ENCODE peak calls at places on chromosome 18, in ten cellular contexts. N, B, U, S, V, L, T, Q, Y and R are unnamed samples.

GRCh38 chr18:36153203-36153602 is 23.5 kb downstream of the ELP2 start:
- DNase-seq in N (no peak), B (no peak), S (no peak), V (no peak), U (no peak), Y (peak; percentile 23), Q (no peak), T (no peak), L (no peak), R (no peak)

GRCh38 chr18:42508683-42509347 is 553.8 kb downstream of the PIK3C3 start:
- DNase-seq in S (no peak), B (no peak), V (no peak), L (no peak), Y (no peak), T (no peak), Q (no peak), N (no peak), U (no peak), R (no peak)

GRCh38 chr18:31943895-31944816 is 1.2 kb upstream of the TRAPPC8 start:
- DNase-seq in U (no peak), S (no peak), L (no peak), T (no peak), N (peak; percentile 4), B (no peak), Q (no peak), Y (no peak), V (peak; percentile 31), R (no peak)

GRCh38 chr18:48931680-48932461 is 18.9 kb downstream of the SMAD7 start:
- DNase-seq in L (no peak), V (peak; percentile 34), U (no peak), T (no peak), Q (peak; percentile 50), Y (no peak), N (peak; percentile 46), S (no peak), B (no peak), R (no peak)

GRCh38 chr18:11953113-11953512 is 28.2 kb upstream of the IMPA2 start:
- DNase-seq in V (no peak), B (no peak), T (no peak), Q (no peak), U (no peak), Y (no peak), L (no peak), N (no peak), S (no peak), R (no peak)

GRCh38 chr18:31675404-31675803 is 9.0 kb downstream of the B4GALT6 start:
- DNase-seq in T (no peak), Y (no peak), Q (no peak), U (no peak), N (no peak), V (no peak), B (no peak), L (no peak), S (no peak), R (no peak)

GRCh38 chr18:9638886-9639285 is 24.5 kb upstream of the PPP4R1 start:
- DNase-seq in V (no peak), Q (no peak), S (no peak), T (no peak), L (no peak), N (no peak), B (no peak), U (no peak), Y (no peak), R (no peak)

GRCh38 chr18:78390348-78390929 is 589.2 kb upstream of the SALL3 start:
- DNase-seq in L (no peak), U (no peak), B (no peak), S (no peak), Q (no peak), V (no peak), N (no peak), Y (no peak), T (no peak), R (no peak)

GRCh38 chr18:25066536-25066935 is 285.4 kb downstream of the ZNF521 start:
- DNase-seq in L (no peak), Q (no peak), U (no peak), S (no peak), B (no peak), N (no peak), T (no peak), V (no peak), Y (no peak), R (no peak)

GRCh38 chr18:3014501-3015202 is 1.7 kb upstream of the LPIN2 start:
- DNase-seq in Y (no peak), Q (no peak), U (no peak), B (no peak), L (no peak), V (no peak), T (no peak), N (peak; percentile 60), S (no peak), R (no peak)
- H3K4me1 ChIP-seq in Y (peaks cover 67% of the 10 kb centered on the region), Q (no peaks in the 10 kb centered on the region), U (peaks cover 60% of the 10 kb centered on the region), B (peaks cover 33% of the 10 kb centered on the region), L (peaks cover 7% of the 10 kb centered on the region), V (peaks cover 28% of the 10 kb centered on the region), T (peaks cover 6% of the 10 kb centered on the region), N (peaks cover 60% of the 10 kb centered on the region), S (peaks cover 34% of the 10 kb centered on the region), R (peaks cover 5% of the 10 kb centered on the region)

DNA sequence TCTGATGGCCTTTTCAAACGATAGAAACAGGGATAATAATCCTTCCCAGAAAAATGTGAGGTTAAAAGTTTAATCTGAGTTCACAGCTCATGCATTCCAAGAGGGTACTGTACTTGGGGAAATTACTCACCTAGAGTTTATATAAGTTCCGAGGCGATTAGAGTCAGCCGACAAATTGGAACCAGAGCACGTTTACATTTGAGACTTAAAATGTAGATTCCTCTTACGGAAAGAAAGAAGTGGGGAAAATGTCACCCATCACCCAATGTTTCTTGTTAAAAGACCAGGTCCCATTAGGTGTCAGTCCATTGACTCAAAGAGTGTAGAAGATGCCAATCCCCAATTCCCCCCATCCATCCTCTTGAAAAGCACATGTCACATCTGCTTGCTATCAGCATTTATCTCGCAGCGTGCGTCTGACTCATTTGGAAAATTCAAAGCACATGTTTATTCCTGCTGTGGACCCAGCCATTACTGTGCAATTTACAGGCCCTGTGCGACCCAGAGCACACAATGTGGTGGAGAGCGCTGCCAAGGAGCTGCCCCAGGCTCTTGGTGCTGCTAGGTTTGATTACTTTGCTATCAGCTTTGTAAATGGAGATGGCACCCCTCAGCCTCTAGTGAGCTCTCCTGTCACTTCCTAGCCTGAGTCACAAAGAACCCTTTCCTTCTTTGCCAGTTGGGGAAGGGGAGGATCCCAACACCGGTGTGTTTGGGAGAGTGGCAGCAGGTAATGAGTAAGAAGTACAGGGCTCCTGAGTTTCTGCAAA is 104.8 kb downstream of the COLEC12 start:
- DNase-seq in U (peak; percentile 70), L (no peak), T (peak; percentile 70), B (no peak), V (no peak), N (peak; percentile 86), S (no peak), Y (no peak), Q (no peak), R (no peak)
- TF ChIP-seq POLR2AphosphoS5 in U (peak; percentile 17), L (no peak), T (peak; percentile 97), B (no peak), V (no peak), N (peak; percentile 13), S (no peak), Y (no peak), Q (no peak), R (no peak)

DNA sequence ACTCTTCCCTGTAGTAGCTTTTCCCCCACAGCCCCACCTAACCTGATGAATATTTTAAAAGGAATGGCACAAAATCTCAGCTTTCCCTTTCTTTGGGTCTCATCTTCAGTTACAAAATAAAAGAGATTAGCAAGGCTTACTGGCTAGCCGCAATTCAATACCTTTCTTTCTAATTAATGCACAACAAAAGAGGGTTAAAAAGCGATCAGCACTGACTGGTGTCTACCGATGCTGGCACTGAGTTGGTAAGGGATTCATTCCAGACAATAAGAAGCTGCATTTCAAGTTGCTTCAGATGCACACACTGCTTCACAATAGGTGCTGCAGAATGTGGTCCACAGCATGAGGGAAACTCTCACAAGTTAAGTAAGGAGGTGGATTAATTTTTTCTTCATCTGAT is 41.9 kb downstream of the HDHD2 start:
- DNase-seq in T (no peak), V (no peak), Q (no peak), U (no peak), L (no peak), S (no peak), B (no peak), Y (no peak), N (no peak), R (no peak)
- H3K4me1 ChIP-seq in T (peaks cover 10% of the 10 kb centered on the region), V (no peaks in the 10 kb centered on the region), Q (no peaks in the 10 kb centered on the region), U (no peaks in the 10 kb centered on the region), L (peaks cover 29% of the 10 kb centered on the region), S (no peaks in the 10 kb centered on the region), B (no peaks in the 10 kb centered on the region), Y (no peaks in the 10 kb centered on the region), N (no peaks in the 10 kb centered on the region), R (no peaks in the 10 kb centered on the region)

DNA sequence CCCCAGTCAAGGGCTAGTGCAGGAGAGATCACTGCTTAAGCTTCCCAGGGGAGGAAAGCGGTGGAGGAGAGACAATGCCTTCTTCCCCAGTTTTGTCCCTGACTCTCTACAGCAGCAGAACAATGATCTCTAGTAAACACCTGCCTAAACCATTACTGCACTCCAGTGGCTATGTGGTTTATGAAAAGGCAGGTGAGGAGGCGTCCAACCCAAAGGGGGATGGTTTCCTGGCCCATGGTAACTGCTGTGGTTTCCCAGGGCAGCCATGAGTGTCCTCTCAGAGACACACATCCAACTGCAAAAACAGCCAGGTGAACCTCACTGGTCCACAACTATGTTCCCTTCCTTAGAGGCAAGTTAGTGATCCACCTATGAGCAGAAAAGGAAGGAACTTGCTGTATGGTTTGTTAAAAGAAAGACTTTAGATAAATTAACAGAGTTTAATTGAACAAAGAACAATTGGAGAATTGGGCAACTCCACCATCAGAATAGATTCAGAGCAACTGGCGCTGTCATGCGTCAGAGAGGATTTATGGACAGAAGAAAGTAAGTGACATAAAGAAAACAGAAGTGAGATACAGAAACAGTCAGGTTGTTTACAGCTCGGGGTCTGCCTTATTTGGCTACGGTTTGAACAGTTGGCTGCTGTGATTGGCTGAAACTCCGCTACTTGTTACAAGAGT is 4.8 kb upstream of the TTC39C start:
- DNase-seq in V (no peak), N (no peak), Q (no peak), Y (no peak), S (no peak), T (no peak), U (no peak), L (no peak), B (no peak), R (no peak)
- TF ChIP-seq POLR2AphosphoS5 in V (no peak), N (no peak), Q (no peak), Y (no peak), S (no peak), T (no peak), U (no peak), L (no peak), B (no peak), R (no peak)

GRCh38 chr18:62790836-62791772 is 75.8 kb downstream of the PHLPP1 start:
- DNase-seq in S (no peak), Y (no peak), T (no peak), U (no peak), V (no peak), Q (no peak), N (no peak), L (no peak), B (no peak), R (no peak)
- H3K4me1 ChIP-seq in S (no peaks in the 10 kb centered on the region), Y (peaks cover 89% of the 10 kb centered on the region), T (peaks cover 8% of the 10 kb centered on the region), U (peaks cover 32% of the 10 kb centered on the region), V (no peaks in the 10 kb centered on the region), Q (peaks cover 15% of the 10 kb centered on the region), N (peaks cover 4% of the 10 kb centered on the region), L (peaks cover 87% of the 10 kb centered on the region), B (peaks cover 14% of the 10 kb centered on the region), R (no peaks in the 10 kb centered on the region)

DNA sequence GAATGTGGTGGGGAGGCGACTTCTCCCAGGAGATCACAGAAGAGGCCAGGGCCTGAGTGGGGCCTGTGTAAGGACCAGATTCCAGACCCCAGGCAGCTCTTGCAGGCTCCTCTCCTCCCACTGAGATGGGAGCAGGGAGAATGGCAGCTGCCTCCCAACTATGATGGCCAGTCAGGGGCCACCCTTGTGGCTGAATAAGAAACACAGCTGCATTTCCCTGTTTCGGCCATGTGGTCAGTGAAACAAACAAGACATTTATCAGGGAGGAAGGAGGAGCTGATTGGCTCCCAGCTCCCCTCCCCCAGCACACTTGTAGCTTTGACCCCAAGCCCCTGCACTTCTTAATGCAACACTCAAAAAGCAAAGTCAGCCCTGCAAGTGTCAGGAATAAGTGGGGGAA is 143.5 kb downstream of the CELF4 start:
- DNase-seq in Y (no peak), V (no peak), U (no peak), B (no peak), T (peak; percentile 46), N (no peak), Q (no peak), L (no peak), S (no peak), R (no peak)
- TF ChIP-seq POLR2AphosphoS5 in Y (no peak), V (no peak), U (no peak), B (no peak), T (no peak), N (no peak), Q (no peak), L (no peak), S (no peak), R (no peak)